ENCODE peak calls at places on chromosome 1, in eight cellular contexts. One of them, this sample, is unnamed.

GRCh38 chr1:179095377-179095776 is 13.5 kb downstream of the TOR3A start:
- DNase-seq in nucleus accumbens: no peak
- DNase-seq in LoVo: no peak
- DNase-seq in left ventricle myocardium superior: no peak
- DNase-seq in HCEC 1CT: no peak
- DNase-seq in germinal center: no peak
- DNase-seq in foreskin fibroblast: no peak
- DNase-seq in CD4-positive, alpha-beta T cell: no peak
- DNase-seq in this sample: no peak

GRCh38 chr1:30332100-30333094 is 391.0 kb downstream of the MATN1 start:
- DNase-seq in CD4-positive, alpha-beta T cell: no peak
- DNase-seq in foreskin fibroblast: no peak
- DNase-seq in HCEC 1CT: no peak
- DNase-seq in left ventricle myocardium superior: no peak
- DNase-seq in germinal center: no peak
- DNase-seq in LoVo: no peak
- DNase-seq in nucleus accumbens: no peak
- DNase-seq in this sample: no peak

GRCh38 chr1:181984006-181984405 is 77.5 kb downstream of the ZNF648 start:
- DNase-seq in left ventricle myocardium superior: no peak
- DNase-seq in HCEC 1CT: no peak
- DNase-seq in LoVo: no peak
- DNase-seq in germinal center: no peak
- DNase-seq in foreskin fibroblast: no peak
- DNase-seq in nucleus accumbens: no peak
- DNase-seq in CD4-positive, alpha-beta T cell: no peak
- DNase-seq in this sample: no peak

GRCh38 chr1:62962794-62963776 is 179.2 kb downstream of the ATG4C start:
- DNase-seq in left ventricle myocardium superior: no peak
- DNase-seq in germinal center: peak; percentile 33
- DNase-seq in CD4-positive, alpha-beta T cell: no peak
- DNase-seq in LoVo: peak; percentile 14
- DNase-seq in nucleus accumbens: no peak
- DNase-seq in foreskin fibroblast: peak; percentile 18
- DNase-seq in HCEC 1CT: peak; percentile 41
- DNase-seq in this sample: peak; percentile 44

GRCh38 chr1:2386636-2387611 is 4.4 kb downstream of the MORN1 start:
- DNase-seq in left ventricle myocardium superior: peak; percentile 20
- DNase-seq in HCEC 1CT: no peak
- DNase-seq in nucleus accumbens: no peak
- DNase-seq in foreskin fibroblast: no peak
- DNase-seq in LoVo: no peak
- DNase-seq in CD4-positive, alpha-beta T cell: no peak
- DNase-seq in germinal center: no peak
- DNase-seq in this sample: no peak

GRCh38 chr1:157958280-157958679 is 35.2 kb upstream of the KIRREL1 start:
- DNase-seq in left ventricle myocardium superior: no peak
- DNase-seq in LoVo: no peak
- DNase-seq in nucleus accumbens: no peak
- DNase-seq in CD4-positive, alpha-beta T cell: no peak
- DNase-seq in germinal center: no peak
- DNase-seq in foreskin fibroblast: no peak
- DNase-seq in HCEC 1CT: no peak
- DNase-seq in this sample: no peak

GRCh38 chr1:54577612-54578011 is 29.6 kb downstream of the ACOT11 start:
- DNase-seq in germinal center: no peak
- DNase-seq in LoVo: no peak
- DNase-seq in nucleus accumbens: no peak
- DNase-seq in CD4-positive, alpha-beta T cell: no peak
- DNase-seq in left ventricle myocardium superior: peak; percentile 92
- DNase-seq in foreskin fibroblast: peak; percentile 24
- DNase-seq in HCEC 1CT: peak; percentile 4
- DNase-seq in this sample: no peak

GRCh38 chr1:153990468-153991150 is at the start of gene RPS27:
- DNase-seq in nucleus accumbens: peak; percentile 86
- DNase-seq in foreskin fibroblast: peak; percentile 96
- DNase-seq in germinal center: peak; percentile 94
- DNase-seq in left ventricle myocardium superior: peak; percentile 84
- DNase-seq in CD4-positive, alpha-beta T cell: peak; percentile 86
- DNase-seq in HCEC 1CT: peak; percentile 98
- DNase-seq in LoVo: peak; percentile 99
- DNase-seq in this sample: peak; percentile 99

GRCh38 chr1:180343931-180344406 is 113.9 kb downstream of the LHX4 start:
- DNase-seq in foreskin fibroblast: no peak
- DNase-seq in left ventricle myocardium superior: no peak
- DNase-seq in HCEC 1CT: no peak
- DNase-seq in LoVo: peak; percentile 23
- DNase-seq in nucleus accumbens: no peak
- DNase-seq in CD4-positive, alpha-beta T cell: no peak
- DNase-seq in germinal center: no peak
- DNase-seq in this sample: peak; percentile 42

GRCh38 chr1:226440512-226440911 is 32.6 kb upstream of the PARP1 start:
- DNase-seq in CD4-positive, alpha-beta T cell: no peak
- DNase-seq in HCEC 1CT: no peak
- DNase-seq in foreskin fibroblast: no peak
- DNase-seq in germinal center: no peak
- DNase-seq in left ventricle myocardium superior: no peak
- DNase-seq in nucleus accumbens: no peak
- DNase-seq in LoVo: no peak
- DNase-seq in this sample: no peak